ENCODE peak calls at places on chromosome 11, in eight cellular contexts. P, Y, E, H, T, L, V and G are unnamed samples.

GRCh38 chr11:2770556-2771301 is 70.9 kb upstream of the KCNQ1OT1 start:
- DNase-seq in P (peak; percentile 53), Y (no peak), E (no peak), H (no peak), T (no peak), L (no peak), V (no peak), G (no peak)

GRCh38 chr11:67345247-67345948 is 7.9 kb downstream of the POLD4 start:
- DNase-seq in P (no peak), Y (no peak), E (no peak), H (no peak), T (no peak), L (no peak), V (no peak), G (no peak)

GRCh38 chr11:17651681-17652080 is 67.7 kb upstream of the MYOD1 start:
- DNase-seq in P (no peak), Y (no peak), E (no peak), H (no peak), T (no peak), L (no peak), V (no peak), G (no peak)

GRCh38 chr11:133955091-133955846 is 1.5 kb downstream of the IGSF9B start:
- DNase-seq in P (peak; percentile 74), Y (no peak), E (peak; percentile 75), H (peak; percentile 22), T (peak; percentile 79), L (no peak), V (no peak), G (no peak)

GRCh38 chr11:17412488-17413180 is 24.2 kb upstream of the KCNJ11 start:
- DNase-seq in P (no peak), Y (peak; percentile 4), E (no peak), H (no peak), T (no peak), L (no peak), V (no peak), G (no peak)

GRCh38 chr11:63670738-63671321 is 346 bp downstream of the ATL3 start:
- DNase-seq in P (peak; percentile 85), Y (no peak), E (peak; percentile 72), H (peak; percentile 76), T (peak; percentile 59), L (no peak), V (no peak), G (peak; percentile 27)

GRCh38 chr11:27873664-27874063 is 173.4 kb upstream of the BDNF start:
- DNase-seq in P (no peak), Y (no peak), E (no peak), H (no peak), T (no peak), L (no peak), V (no peak), G (no peak)

GRCh38 chr11:36108812-36109498 is 165.1 kb downstream of the LDLRAD3 start:
- DNase-seq in P (no peak), Y (no peak), E (no peak), H (no peak), T (no peak), L (no peak), V (no peak), G (no peak)

GRCh38 chr11:61429346-61429690 is 457 bp downstream of the CPSF7 start:
- DNase-seq in P (no peak), Y (no peak), E (peak; percentile 85), H (peak; percentile 78), T (peak; percentile 63), L (no peak), V (peak; percentile 66), G (no peak)

GRCh38 chr11:34890089-34890488 is 26.1 kb downstream of the APIP start:
- DNase-seq in P (no peak), Y (no peak), E (no peak), H (no peak), T (no peak), L (no peak), V (peak; percentile 58), G (no peak)

GRCh38 chr11:19437760-19438159 is 197.0 kb upstream of the E2F8 start:
- DNase-seq in P (no peak), Y (no peak), E (no peak), H (peak; percentile 83), T (no peak), L (no peak), V (peak; percentile 84), G (no peak)

GRCh38 chr11:18696638-18697225 is 1.8 kb upstream of the TMEM86A start:
- DNase-seq in P (no peak), Y (no peak), E (no peak), H (peak; percentile 63), T (no peak), L (no peak), V (no peak), G (no peak)

GRCh38 chr11:118645066-118645715 is 34.3 kb downstream of the TREH start:
- DNase-seq in P (no peak), Y (peak; percentile 65), E (no peak), H (no peak), T (no peak), L (no peak), V (no peak), G (no peak)

GRCh38 chr11:117421041-117421440 is 93.4 kb downstream of the CEP164 start:
- DNase-seq in P (no peak), Y (peak; percentile 49), E (no peak), H (no peak), T (no peak), L (no peak), V (no peak), G (no peak)

GRCh38 chr11:3060436-3061025 is 3.3 kb upstream of the CARS1 start:
- DNase-seq in P (peak; percentile 37), Y (peak; percentile 54), E (no peak), H (no peak), T (no peak), L (no peak), V (no peak), G (no peak)

GRCh38 chr11:129546266-129546665 is 170.6 kb downstream of the BARX2 start:
- DNase-seq in P (no peak), Y (no peak), E (no peak), H (no peak), T (no peak), L (no peak), V (no peak), G (no peak)

GRCh38 chr11:45949992-45950407 is 27.5 kb downstream of the LARGE2 start:
- DNase-seq in P (no peak), Y (no peak), E (no peak), H (peak; percentile 20), T (no peak), L (no peak), V (no peak), G (no peak)

GRCh38 chr11:3196161-3197043 is 22.2 kb downstream of the MRGPRG start:
- DNase-seq in P (no peak), Y (peak; percentile 72), E (peak; percentile 34), H (no peak), T (no peak), L (no peak), V (no peak), G (no peak)

GRCh38 chr11:96237759-96238158 is 105.2 kb downstream of the MAML2 start:
- DNase-seq in P (no peak), Y (no peak), E (no peak), H (no peak), T (no peak), L (no peak), V (no peak), G (no peak)

GRCh38 chr11:2213890-2214526 is 42.4 kb upstream of the TH start:
- DNase-seq in P (no peak), Y (peak; percentile 37), E (peak; percentile 32), H (no peak), T (peak; percentile 5), L (no peak), V (no peak), G (no peak)

GRCh38 chr11:3340025-3340424 is 38.9 kb downstream of the ZNF195 start:
- DNase-seq in P (no peak), Y (no peak), E (no peak), H (peak; percentile 90), T (no peak), L (no peak), V (peak; percentile 59), G (no peak)

GRCh38 chr11:120208012-120208441 is 2.8 kb upstream of the OAF start:
- DNase-seq in P (no peak), Y (no peak), E (no peak), H (no peak), T (no peak), L (no peak), V (peak; percentile 43), G (no peak)
- H3K27ac ChIP-seq in P (peak overlapping the region; percentile 43), Y (no peak overlapping the region), E (no peak overlapping the region), H (peak overlapping the region; percentile 39), T (peak overlapping the region; percentile 88), L (peak overlapping the region; percentile 80), V (no peak overlapping the region), G (peak overlapping the region; percentile 79)

GRCh38 chr11:70335511-70335910 is 62.8 kb upstream of the CTTN start:
- DNase-seq in P (no peak), Y (no peak), E (no peak), H (no peak), T (no peak), L (no peak), V (no peak), G (no peak)
- H3K27ac ChIP-seq in P (no peak overlapping the region), Y (no peak overlapping the region), E (no peak overlapping the region), H (no peak overlapping the region), T (no peak overlapping the region), L (no peak overlapping the region), V (no peak overlapping the region), G (no peak overlapping the region)

GRCh38 chr11:58530236-58530635 is 22.3 kb upstream of the OR5B21 start:
- DNase-seq in P (no peak), Y (peak; percentile 27), E (no peak), H (no peak), T (no peak), L (no peak), V (no peak), G (no peak)

GRCh38 chr11:58524232-58525036 is 16.5 kb upstream of the OR5B21 start:
- DNase-seq in P (peak; percentile 43), Y (peak; percentile 68), E (peak; percentile 62), H (peak; percentile 88), T (peak; percentile 31), L (no peak), V (peak; percentile 87), G (no peak)

GRCh38 chr11:58527429-58527828 is 19.5 kb upstream of the OR5B21 start:
- DNase-seq in P (peak; percentile 37), Y (peak; percentile 55), E (no peak), H (no peak), T (no peak), L (no peak), V (no peak), G (no peak)

DNA sequence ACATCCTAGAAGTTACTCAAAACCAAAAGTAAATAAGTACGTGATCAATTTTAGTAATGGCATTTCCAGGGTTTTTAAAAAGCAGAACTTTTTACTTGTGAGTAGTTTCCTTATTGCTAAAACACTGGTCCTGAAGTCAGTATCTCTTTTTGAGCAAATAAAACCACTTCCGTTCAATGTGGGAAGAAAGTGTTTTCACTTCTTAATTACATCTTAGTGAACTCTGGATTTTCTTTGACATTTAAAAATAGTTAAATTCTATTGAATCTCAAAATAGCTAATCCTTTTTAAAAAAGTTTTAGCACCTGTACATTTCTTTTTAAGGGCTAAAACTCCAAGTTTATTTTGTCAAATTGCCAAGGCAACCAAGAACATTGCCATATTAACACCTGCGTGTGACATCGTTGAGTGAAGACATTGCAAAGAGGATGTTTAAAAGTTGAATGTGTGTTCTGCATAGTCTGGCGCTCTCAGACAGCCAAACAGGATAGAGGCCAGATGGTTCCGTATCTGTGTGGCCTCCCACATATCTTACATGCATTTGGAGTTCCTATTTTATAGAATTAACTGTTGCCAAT is 17.2 kb upstream of the OR5B21 start:
- DNase-seq in P (no peak), Y (no peak), E (no peak), H (no peak), T (no peak), L (no peak), V (peak; percentile 4), G (no peak)
- H3K27ac ChIP-seq in P (no peak overlapping the region), Y (no peak overlapping the region), E (no peak overlapping the region), H (no peak overlapping the region), T (no peak overlapping the region), L (no peak overlapping the region), V (no peak overlapping the region), G (no peak overlapping the region)

GRCh38 chr11:114083256-114084252 is 24.0 kb downstream of the ZBTB16 start:
- DNase-seq in P (no peak), Y (no peak), E (peak; percentile 53), H (no peak), T (no peak), L (no peak), V (no peak), G (peak; percentile 30)
- H3K27ac ChIP-seq in P (peak overlapping the region; percentile 51), Y (no peak overlapping the region), E (peak overlapping the region; percentile 99), H (no peak overlapping the region), T (peak overlapping the region; percentile 90), L (peak overlapping the region; percentile 67), V (no peak overlapping the region), G (peak overlapping the region; percentile 95)